ENCODE peak calls at places on chromosome 7, in five cellular contexts. N is kidney epithelial cell, K is dorsolateral prefrontal cortex, W is BJ, L is astrocyte of the spinal cord. R is an unnamed sample.

GRCh38 chr7:143467724-143468123 is 9.9 kb upstream of the TAS2R41 start:
- DNase-seq in L (no peak), N (no peak), W (no peak), K (no peak), R (no peak)

GRCh38 chr7:35691827-35692307 is 3.1 kb downstream of the HERPUD2 start:
- DNase-seq in K (no peak), L (no peak), N (no peak), W (no peak), R (no peak)

GRCh38 chr7:51689547-51689946 is 372.9 kb upstream of the COBL start:
- DNase-seq in K (no peak), W (no peak), L (no peak), N (no peak), R (no peak)

GRCh38 chr7:155885162-155886160 is 73.2 kb upstream of the SHH start:
- DNase-seq in W (no peak), K (peak; percentile 16), N (peak; percentile 34), L (peak; percentile 84), R (peak; percentile 8)

GRCh38 chr7:135160858-135161653 is 9.5 kb downstream of the CYREN start:
- DNase-seq in K (no peak), W (no peak), L (peak; percentile 40), N (no peak), R (no peak)

GRCh38 chr7:42359946-42360345 is 122.9 kb upstream of the GLI3 start:
- DNase-seq in N (no peak), K (no peak), L (no peak), W (peak; percentile 68), R (no peak)

GRCh38 chr7:990352-991005 is 7.5 kb downstream of the CYP2W1 start:
- DNase-seq in K (no peak), N (no peak), L (no peak), W (no peak), R (no peak)

GRCh38 chr7:12777257-12777656 is 89.8 kb downstream of the ARL4A start:
- DNase-seq in K (no peak), L (no peak), W (no peak), N (no peak), R (no peak)

GRCh38 chr7:137245890-137246289 is 97.6 kb downstream of the PTN start:
- DNase-seq in L (peak; percentile 22), K (no peak), N (no peak), W (no peak), R (no peak)

GRCh38 chr7:105011771-105012502 is 2.1 kb upstream of the KMT2E start:
- DNase-seq in N (no peak), K (no peak), W (no peak), L (no peak), R (no peak)

GRCh38 chr7:4878336-4879335 is 4.9 kb downstream of the RADIL start:
- DNase-seq in W (peak; percentile 12), K (no peak), L (peak; percentile 9), N (no peak), R (no peak)

GRCh38 chr7:134016223-134016941 is 110.8 kb upstream of the LRGUK start:
- DNase-seq in N (peak; percentile 2), L (peak; percentile 43), K (peak; percentile 25), W (no peak), R (no peak)

GRCh38 chr7:40654171-40654570 is 519.4 kb downstream of the SUGCT start:
- DNase-seq in L (no peak), K (no peak), N (no peak), W (no peak), R (no peak)

GRCh38 chr7:4751398-4751947 is 23.9 kb upstream of the AP5Z1 start:
- DNase-seq in W (no peak), L (no peak), N (no peak), K (peak; percentile 67), R (no peak)

GRCh38 chr7:107931740-107932515 is 40.9 kb downstream of the DLD start:
- DNase-seq in L (no peak), W (no peak), K (no peak), N (no peak), R (no peak)

GRCh38 chr7:107725138-107725740 is 18.7 kb upstream of the CBLL1 start:
- DNase-seq in K (peak; percentile 42), N (peak; percentile 5), L (peak; percentile 59), W (no peak), R (peak; percentile 12)

GRCh38 chr7:51240868-51241267 is 75.7 kb downstream of the COBL start:
- DNase-seq in K (no peak), L (no peak), W (no peak), N (no peak), R (no peak)

GRCh38 chr7:113159746-113160339 is 41.5 kb upstream of the SMIM30 start:
- DNase-seq in W (no peak), N (peak; percentile 2), L (peak; percentile 36), K (no peak), R (no peak)

GRCh38 chr7:149027560-149028345 is 552 bp downstream of the PDIA4 start:
- DNase-seq in N (no peak), K (no peak), W (no peak), L (peak; percentile 34), R (no peak)

DNA sequence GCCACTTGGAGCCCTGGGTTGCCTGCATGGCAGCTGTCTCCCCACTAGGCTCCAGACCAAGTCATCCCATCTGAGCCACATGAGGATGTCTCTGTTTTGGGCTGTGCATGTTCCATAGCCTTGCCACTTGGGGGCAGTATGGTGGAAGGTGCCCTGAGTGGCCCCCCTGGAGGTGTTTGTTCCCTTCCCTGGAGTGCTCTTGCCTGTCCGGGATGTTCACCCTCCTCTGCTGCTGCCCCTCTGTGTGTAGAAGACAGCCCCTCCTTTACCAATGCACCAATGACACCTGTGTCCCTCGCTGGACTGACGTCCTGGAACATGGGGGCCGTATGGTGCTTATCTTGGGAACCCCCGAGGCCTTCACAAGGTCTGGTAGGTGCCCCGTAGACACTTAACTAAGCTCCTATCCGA is 100.2 kb downstream of the ACTR3B start:
- DNase-seq in W (no peak), K (no peak), L (no peak), N (no peak), R (no peak)
- TF ChIP-seq CTCF in W (peak; percentile 48), K (peak; percentile 24), L (peak; percentile 19), N (peak; percentile 31), R (peak; percentile 55)

GRCh38 chr7:45155357-45155900 is 2.2 kb upstream of the RAMP3 start:
- DNase-seq in W (no peak), L (no peak), N (no peak), K (no peak), R (no peak)

GRCh38 chr7:45155941-45156340 is 1.6 kb upstream of the RAMP3 start:
- DNase-seq in W (no peak), K (no peak), N (no peak), L (no peak), R (no peak)

GRCh38 chr7:45157653-45158401 is at the start of gene RAMP3:
- DNase-seq in L (no peak), N (no peak), W (no peak), K (no peak), R (no peak)

GRCh38 chr7:45157286-45157652 is 322 bp upstream of the RAMP3 start:
- DNase-seq in W (no peak), N (no peak), L (no peak), K (no peak), R (no peak)

GRCh38 chr7:45156516-45157272 is 897 bp upstream of the RAMP3 start:
- DNase-seq in K (no peak), W (no peak), N (no peak), L (no peak), R (no peak)
- H3K4me3 ChIP-seq in K (no peak overlapping the region), W (no peak overlapping the region), N (no peak overlapping the region), L (no peak overlapping the region), R (no peak overlapping the region)

GRCh38 chr7:99928994-99929729 is at the start of gene GJC3:
- DNase-seq in K (peak; percentile 18), L (peak; percentile 33), W (no peak), N (no peak), R (no peak)
- TF ChIP-seq CTCF in K (peak; percentile 46), L (peak; percentile 36), W (peak; percentile 51), N (peak; percentile 28), R (peak; percentile 34)

DNA sequence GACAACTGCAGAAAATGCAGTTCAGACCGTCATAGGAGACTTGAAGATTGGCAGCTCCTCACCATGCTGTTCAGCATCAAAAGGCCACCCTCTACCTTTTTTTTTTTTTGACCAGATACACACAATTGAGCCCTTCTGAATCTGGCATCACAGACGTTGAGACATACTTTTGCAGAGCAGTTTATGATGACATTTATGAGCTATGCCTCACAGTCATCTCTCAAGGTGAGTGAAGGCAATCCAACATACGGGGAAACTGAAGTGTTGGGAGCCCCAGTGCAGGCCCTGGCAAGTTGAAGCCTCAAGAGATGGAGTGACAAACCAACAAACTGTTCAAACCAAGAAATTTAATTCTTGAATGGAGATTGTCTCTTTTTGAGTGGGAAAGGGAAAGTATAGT is 83.6 kb upstream of the DLX6 start:
- DNase-seq in K (no peak), N (no peak), W (no peak), L (no peak), R (no peak)
- H3K4me3 ChIP-seq in K (no peak overlapping the region), N (no peak overlapping the region), W (no peak overlapping the region), L (no peak overlapping the region), R (no peak overlapping the region)